ENCODE peak calls at places on chromosomes 13 and 19, in four cellular contexts. K, L, E and N are unnamed samples.

GRCh38 chr19:16375157-16375935 is 50.7 kb downstream of the KLF2 start:
- DNase-seq in K (no peak), E (no peak), L (no peak), N (no peak)

GRCh38 chr19:49890349-49891311 is 6.1 kb downstream of the IL4I1 start:
- DNase-seq in E (peak), L (no peak), K (no peak), N (peak)

GRCh38 chr19:33683881-33684549 is 62.3 kb downstream of the CHST8 start:
- DNase-seq in E (peak), K (peak), L (peak), N (peak)

GRCh38 chr13:21674271-21675009 is 3.6 kb downstream of the FGF9 start:
- DNase-seq in E (peak), K (peak), L (no peak), N (peak)

GRCh38 chr13:45511310-45512147 is 46.8 kb downstream of the COG3 start:
- DNase-seq in K (peak), E (no peak), L (peak), N (peak)

GRCh38 chr19:45293682-45294081 is 29.0 kb downstream of the CKM start:
- DNase-seq in L (no peak), K (no peak), E (no peak), N (no peak)

GRCh38 chr19:57803594-57804325 is 11.0 kb downstream of the ZNF552 start:
- DNase-seq in E (peak), L (peak), K (peak), N (peak)

GRCh38 chr13:99086149-99086868 is 108.4 kb upstream of the DOCK9 start:
- DNase-seq in E (peak), K (peak), L (peak), N (peak)

GRCh38 chr13:44437356-44438233 is 64.0 kb downstream of the SERP2 start:
- DNase-seq in L (peak), E (no peak), K (peak), N (peak)

GRCh38 chr13:76992548-76993001 is 694 bp downstream of the CLN5 start:
- DNase-seq in K (peak), E (no peak), L (peak), N (peak)

GRCh38 chr19:49364083-49364687 is 508 bp downstream of the DKKL1 start:
- DNase-seq in L (no peak), K (no peak), E (peak), N (no peak)

GRCh38 chr13:22194106-22194810 is 523.4 kb downstream of the FGF9 start:
- DNase-seq in L (no peak), E (no peak), K (no peak), N (no peak)

GRCh38 chr19:10431254-10431942 is 11.1 kb downstream of the PDE4A start:
- DNase-seq in K (peak), E (no peak), L (no peak), N (no peak)

GRCh38 chr13:27533155-27533643 is 82.8 kb upstream of the MTIF3 start:
- DNase-seq in L (peak), K (peak), E (peak), N (peak)

GRCh38 chr19:42422576-42423461 is 4.4 kb downstream of the LIPE start:
- DNase-seq in L (no peak), E (peak), K (peak), N (no peak)

GRCh38 chr13:43905435-43906031 is 25.8 kb downstream of the LACC1 start:
- DNase-seq in K (peak), L (peak), E (no peak), N (peak)

GRCh38 chr19:58453743-58454142 is 2.3 kb downstream of the ZNF324B start:
- DNase-seq in E (no peak), L (no peak), K (no peak), N (no peak)

GRCh38 chr19:28640506-28640905 is 572.4 kb downstream of the UQCRFS1 start:
- DNase-seq in E (no peak), L (no peak), K (no peak), N (no peak)

GRCh38 chr13:80465321-80465720 is 124.4 kb upstream of the SPRY2 start:
- DNase-seq in K (no peak), L (no peak), E (no peak), N (no peak)

GRCh38 chr19:18675779-18676178 is 7.7 kb upstream of the CRTC1 start:
- DNase-seq in E (peak), K (peak), L (no peak), N (no peak)

GRCh38 chr19:42048992-42049391 is 21.0 kb downstream of the GRIK5 start:
- DNase-seq in K (no peak), E (no peak), L (no peak), N (no peak)

GRCh38 chr19:7642295-7643046 is 5.6 kb downstream of the STXBP2 start:
- DNase-seq in E (no peak), L (no peak), K (no peak), N (no peak)

GRCh38 chr19:33376931-33377557 is 3.5 kb downstream of the CEBPG start:
- DNase-seq in E (no peak), L (no peak), K (no peak), N (no peak)

GRCh38 chr19:51131780-51132680 is 7.3 kb downstream of the SIGLEC9 start:
- DNase-seq in K (peak), L (peak), E (no peak), N (no peak)

GRCh38 chr13:34044041-34044440 is 226.1 kb downstream of the RFC3 start:
- DNase-seq in E (no peak), L (no peak), K (peak), N (no peak)

GRCh38 chr13:36151591-36151990 is 20.4 kb upstream of the DCLK1 start:
- DNase-seq in L (no peak), E (no peak), K (no peak), N (no peak)

GRCh38 chr13:86933676-86934075 is 737.5 kb upstream of the SLITRK5 start:
- DNase-seq in E (no peak), L (no peak), K (peak), N (no peak)

GRCh38 chr19:47489072-47489914 is 5.3 kb upstream of the KPTN start:
- DNase-seq in K (no peak), L (no peak), E (no peak), N (no peak)

GRCh38 chr13:95494082-95494681 is 58.3 kb upstream of the CLDN10 start:
- DNase-seq in K (peak), L (peak), E (no peak), N (peak)

GRCh38 chr19:5445667-5446066 is 9.6 kb upstream of the ZNRF4 start:
- DNase-seq in E (no peak), K (no peak), L (no peak), N (no peak)

GRCh38 chr13:61880576-61881283 is 465.1 kb upstream of the PCDH20 start:
- DNase-seq in L (peak), E (peak), K (peak), N (no peak)

GRCh38 chr13:111216166-111216960 is 101.3 kb downstream of the ARHGEF7 start:
- DNase-seq in E (peak), K (peak), L (peak), N (peak)

GRCh38 chr19:43433689-43434088 is 19.0 kb downstream of the TEX101 start:
- DNase-seq in L (no peak), E (no peak), K (no peak), N (no peak)

DNA sequence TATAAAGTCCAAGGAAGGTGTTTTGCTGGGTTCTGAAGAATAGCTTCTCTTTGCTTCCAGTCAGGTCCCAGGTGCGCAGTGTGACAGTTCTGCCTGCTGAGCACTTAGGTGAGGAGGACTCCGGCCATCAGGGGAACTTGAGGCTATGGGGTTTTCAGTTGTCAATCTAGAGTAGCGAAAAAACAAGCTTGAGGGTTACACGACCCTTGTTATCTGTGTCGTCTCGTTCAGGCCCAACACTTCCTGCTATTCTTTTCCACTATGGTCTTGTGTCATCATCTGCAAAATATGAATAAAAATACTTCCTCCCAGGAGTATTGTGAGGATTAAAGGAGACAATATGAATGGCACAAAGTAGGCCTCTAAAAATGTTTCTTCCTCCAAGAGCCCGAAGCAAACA is 40.3 kb upstream of the RCBTB2 start:
- DNase-seq in L (no peak), E (no peak), K (no peak), N (no peak)
- H3K23ac ChIP-seq in L (no peak), E (no peak), K (no peak), N (no peak)

DNA sequence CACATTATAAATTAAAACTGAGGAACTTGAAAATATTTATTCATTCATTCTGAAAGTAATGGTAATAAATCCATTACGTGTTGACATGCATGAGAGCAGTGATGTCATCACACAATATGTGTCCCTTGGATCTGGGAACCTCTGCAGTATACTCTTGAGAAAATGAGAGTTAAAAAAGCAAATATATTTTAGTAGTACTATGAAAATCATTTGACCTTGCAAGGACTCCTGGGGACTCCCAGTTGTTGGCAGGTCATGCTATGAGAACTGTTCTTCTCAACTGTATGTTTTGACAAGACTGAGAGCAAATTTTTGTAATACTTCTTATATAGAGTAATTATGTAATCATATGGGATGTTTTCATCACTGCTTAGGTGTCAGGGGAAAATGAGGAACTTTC is 249.4 kb downstream of the PCCA start:
- DNase-seq in K (no peak), E (no peak), L (no peak), N (no peak)
- H2BK5ac ChIP-seq in K (no peak), E (no peak), L (no peak), N (no peak)

GRCh38 chr13:47085346-47085745 is 188.5 kb upstream of the HTR2A start:
- DNase-seq in K (no peak), L (peak), E (no peak), N (no peak)
- H3K23ac ChIP-seq in K (no peak), L (no peak), E (no peak), N (no peak)

DNA sequence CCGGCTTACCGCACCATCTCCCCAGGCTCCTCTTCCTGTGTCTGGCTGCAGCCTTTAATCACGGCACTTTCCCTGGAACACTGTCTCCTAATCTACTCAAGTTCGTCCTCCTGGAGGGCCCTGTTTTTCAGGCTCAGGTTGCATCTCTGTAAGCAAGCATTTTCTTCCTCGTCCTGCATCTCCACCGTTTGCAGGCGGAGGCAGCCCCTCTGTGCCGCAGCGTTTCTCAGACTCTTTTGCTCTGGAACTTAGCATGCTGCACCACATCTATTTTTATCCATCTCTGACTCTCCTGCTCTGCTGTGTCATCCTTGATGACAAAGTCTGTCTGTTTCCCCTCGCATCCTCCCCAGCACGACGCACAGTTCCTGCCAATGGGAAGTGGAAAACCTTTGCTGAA is 117.5 kb downstream of the ATP8A2 start:
- DNase-seq in E (peak), L (no peak), K (peak), N (no peak)
- H2BK5ac ChIP-seq in E (no peak), L (no peak), K (no peak), N (no peak)

GRCh38 chr13:51208707-51209106 is 13.5 kb upstream of the FAM124A start:
- DNase-seq in L (no peak), K (no peak), E (no peak), N (no peak)
- H3K23ac ChIP-seq in L (no peak), K (no peak), E (no peak), N (no peak)

GRCh38 chr19:35066691-35067563 is 25.4 kb downstream of the HPN start:
- DNase-seq in L (peak), E (peak), K (peak), N (peak)
- H2BK5ac ChIP-seq in L (no peak), E (no peak), K (no peak), N (no peak)

GRCh38 chr19:53951947-53952346 is 10.8 kb upstream of the CACNG8 start:
- DNase-seq in L (no peak), K (no peak), E (no peak), N (no peak)
- H3K23ac ChIP-seq in L (no peak), K (no peak), E (no peak), N (no peak)

GRCh38 chr19:23665651-23666410 is 21.2 kb downstream of the ZNF675 start:
- DNase-seq in K (peak), L (no peak), E (no peak), N (no peak)
- H2BK5ac ChIP-seq in K (no peak), L (no peak), E (no peak), N (no peak)

DNA sequence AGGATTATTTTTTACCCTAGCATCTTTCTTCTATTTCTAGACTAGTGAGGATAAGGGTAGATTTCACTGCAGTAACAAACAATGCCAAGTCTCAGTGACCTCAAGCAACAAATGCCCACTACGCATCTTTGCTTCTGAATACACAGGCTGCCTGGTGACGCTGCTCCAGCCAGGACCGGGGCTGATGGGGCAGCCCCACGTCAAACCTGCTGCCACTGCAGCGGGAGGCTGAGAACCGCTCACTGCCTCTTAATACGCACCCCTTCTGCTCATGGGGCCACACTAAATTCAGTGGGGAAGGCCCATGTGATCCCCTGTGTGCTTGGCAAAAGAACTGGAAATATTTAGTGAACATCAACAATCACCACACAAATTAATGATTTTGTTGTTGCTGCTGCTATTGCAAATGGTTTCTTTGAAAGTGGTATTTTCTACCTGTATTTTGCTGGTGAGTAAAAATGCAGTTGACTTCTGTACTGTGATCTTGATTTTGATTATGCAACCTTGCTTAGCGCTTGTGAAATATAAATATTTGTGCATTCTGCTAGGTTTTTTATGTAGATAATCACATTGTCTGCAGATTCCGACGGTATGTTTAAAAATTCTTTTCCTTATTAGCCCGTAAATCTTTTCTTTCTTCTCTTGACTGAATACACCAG is 139.5 kb upstream of the SPACA7 start:
- DNase-seq in L (no peak), K (no peak), E (no peak), N (no peak)
- H3K23ac ChIP-seq in L (no peak), K (no peak), E (no peak), N (no peak)

DNA sequence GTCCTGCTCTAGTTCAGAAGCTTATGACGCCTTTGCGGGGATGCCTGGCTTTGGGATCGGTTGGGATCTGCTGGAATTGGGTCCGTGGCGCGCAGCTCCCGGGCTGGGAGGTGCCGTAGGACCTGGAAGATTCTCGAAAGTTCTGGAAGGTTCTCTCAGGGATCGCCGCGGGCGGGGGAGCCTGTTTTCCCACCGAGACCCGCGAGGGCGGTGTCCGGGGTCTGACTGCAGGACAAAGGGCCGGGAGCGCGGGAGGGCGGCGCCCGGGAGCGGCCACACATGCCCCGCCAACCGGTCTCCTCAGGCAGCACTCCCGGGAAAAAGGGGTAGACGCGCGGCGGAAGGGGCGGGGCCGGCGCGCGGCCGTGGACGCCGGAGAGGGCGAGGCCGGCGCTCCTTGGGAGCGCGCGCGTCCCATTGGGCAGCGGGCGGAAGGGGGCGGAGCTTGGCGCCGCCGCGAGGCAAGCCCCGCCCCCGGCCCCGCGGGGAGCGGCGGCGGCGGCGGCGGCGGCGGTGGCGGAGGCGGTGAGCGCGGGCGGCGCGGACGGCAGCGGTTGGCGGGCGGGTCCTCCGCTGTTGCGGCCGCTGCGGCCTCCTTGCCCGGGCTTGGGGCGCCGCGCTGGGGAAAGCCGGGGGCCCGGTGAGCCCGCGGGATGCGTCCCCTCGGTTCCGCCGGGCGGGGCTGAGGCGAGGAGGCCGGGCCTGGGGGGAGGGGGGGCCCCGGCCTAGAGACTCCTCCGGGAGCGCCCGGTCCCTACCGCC is 29.0 kb upstream of the NDUFS7 start:
- DNase-seq in L (peak), E (peak), K (peak), N (peak)
- H2BK5ac ChIP-seq in L (peak), E (no peak), K (peak), N (peak)